ENCODE peak calls at places on chromosome 13, in ten cellular contexts. E is CD8-positive, alpha-beta memory T cell; I is NCI-H1105; K is stimulated activated CD8-positive, alpha-beta memory T cell treated with anti-CD3 and anti-CD28 coated beads, Interleukin-4, amount 100 ng/mL, for 24 hours; Y is GF-D8; M is BJ; S is cardiac fibroblast; F is LoVo; N is CD8-positive, alpha-beta T cell; G is colonic mucosa. D is an unnamed sample.
A peak's percentile ranks its signal among the peaks of the same experiment; 100 is the strongest.

GRCh38 chr13:23608704-23609413 is 38.6 kb downstream of the TNFRSF19 start:
- DNase-seq in E (no peak), I (no peak), K (no peak), Y (no peak), M (no peak), S (peak; percentile 28), F (no peak), N (no peak), G (peak; percentile 25), D (no peak)

GRCh38 chr13:101752432-101752831 is 300.0 kb downstream of the ITGBL1 start:
- DNase-seq in E (no peak), I (no peak), K (no peak), Y (no peak), M (no peak), S (no peak), F (no peak), N (no peak), G (no peak), D (no peak)

GRCh38 chr13:113742445-113743120 is 16.4 kb upstream of the TMEM255B start:
- DNase-seq in E (no peak), I (no peak), K (no peak), Y (no peak), M (no peak), S (no peak), F (no peak), N (no peak), G (no peak), D (no peak)

GRCh38 chr13:97492257-97492656 is 58.3 kb downstream of the RAP2A start:
- DNase-seq in E (no peak), I (no peak), K (no peak), Y (no peak), M (no peak), S (no peak), F (no peak), N (no peak), G (no peak), D (no peak)

GRCh38 chr13:36998624-36999041 is 507 bp downstream of the ALG5 start:
- DNase-seq in E (no peak), I (peak; percentile 10), K (no peak), Y (no peak), M (no peak), S (no peak), F (peak; percentile 11), N (peak; percentile 11), G (peak; percentile 35), D (peak; percentile 33)

GRCh38 chr13:97460004-97460756 is 26.2 kb downstream of the RAP2A start:
- DNase-seq in E (no peak), I (no peak), K (no peak), Y (no peak), M (no peak), S (peak; percentile 67), F (no peak), N (no peak), G (no peak), D (no peak)

GRCh38 chr13:76799696-76800095 is 86.5 kb downstream of the KCTD12 start:
- DNase-seq in E (no peak), I (no peak), K (no peak), Y (no peak), M (no peak), S (peak; percentile 58), F (peak; percentile 3), N (no peak), G (no peak), D (peak; percentile 20)

GRCh38 chr13:39496487-39496998 is 106.5 kb downstream of the LHFPL6 start:
- DNase-seq in E (no peak), I (no peak), K (no peak), Y (no peak), M (no peak), S (no peak), F (no peak), N (no peak), G (no peak), D (no peak)

GRCh38 chr13:31598990-31599389 is 140.3 kb upstream of the RXFP2 start:
- DNase-seq in E (no peak), I (no peak), K (no peak), Y (no peak), M (no peak), S (no peak), F (no peak), N (no peak), G (no peak), D (no peak)

GRCh38 chr13:80664930-80665329 is 324.0 kb upstream of the SPRY2 start:
- DNase-seq in E (no peak), I (no peak), K (no peak), Y (no peak), M (no peak), S (peak; percentile 47), F (no peak), N (no peak), G (no peak), D (peak; percentile 28)

GRCh38 chr13:111216166-111216960 is 101.3 kb downstream of the ARHGEF7 start:
- DNase-seq in E (no peak), I (peak; percentile 75), K (peak; percentile 18), Y (no peak), M (no peak), S (no peak), F (no peak), N (peak; percentile 51), G (peak; percentile 33), D (peak; percentile 73)

GRCh38 chr13:33106656-33107402 is 90.6 kb downstream of the KL start:
- DNase-seq in E (no peak), I (no peak), K (no peak), Y (no peak), M (no peak), S (no peak), F (no peak), N (no peak), G (no peak), D (no peak)

GRCh38 chr13:98571955-98572662 is 4.8 kb downstream of the STK24 start:
- DNase-seq in E (no peak), I (peak; percentile 24), K (no peak), Y (no peak), M (peak; percentile 82), S (peak; percentile 27), F (peak; percentile 34), N (peak; percentile 28), G (peak; percentile 56), D (peak; percentile 22)

GRCh38 chr13:105814219-105814901 is 721.1 kb downstream of the EFNB2 start:
- DNase-seq in E (no peak), I (peak; percentile 85), K (no peak), Y (no peak), M (no peak), S (no peak), F (peak; percentile 68), N (no peak), G (no peak), D (no peak)

GRCh38 chr13:26561636-26562537 is 4.4 kb downstream of the WASF3 start:
- DNase-seq in E (no peak), I (no peak), K (no peak), Y (no peak), M (peak; percentile 87), S (peak; percentile 50), F (no peak), N (no peak), G (no peak), D (peak; percentile 22)

GRCh38 chr13:68816715-68817114 is 1290.9 kb upstream of the ATXN8OS start:
- DNase-seq in E (no peak), I (no peak), K (no peak), Y (no peak), M (no peak), S (no peak), F (no peak), N (no peak), G (no peak), D (no peak)

GRCh38 chr13:32824671-32825070 is 191.6 kb upstream of the KL start:
- DNase-seq in E (no peak), I (no peak), K (no peak), Y (no peak), M (peak; percentile 73), S (peak; percentile 83), F (peak; percentile 18), N (no peak), G (no peak), D (peak; percentile 98)

GRCh38 chr13:21986602-21987001 is 315.7 kb downstream of the FGF9 start:
- DNase-seq in E (no peak), I (no peak), K (no peak), Y (no peak), M (no peak), S (peak; percentile 9), F (no peak), N (no peak), G (peak; percentile 37), D (no peak)

GRCh38 chr13:43730642-43731041 is 56.1 kb downstream of the ENOX1 start:
- DNase-seq in E (no peak), I (no peak), K (no peak), Y (no peak), M (peak; percentile 9), S (peak; percentile 32), F (no peak), N (no peak), G (no peak), D (no peak)

GRCh38 chr13:112012705-112013085 is 54.3 kb upstream of the SOX1 start:
- DNase-seq in E (no peak), I (no peak), K (no peak), Y (no peak), M (no peak), S (no peak), F (no peak), N (no peak), G (no peak), D (no peak)

GRCh38 chr13:86758116-86758515 is 913.1 kb upstream of the SLITRK5 start:
- DNase-seq in E (no peak), I (no peak), K (no peak), Y (no peak), M (no peak), S (no peak), F (no peak), N (no peak), G (no peak), D (no peak)